ENCODE peak calls at places on chromosome 9, in seven cellular contexts. One of them, this sample, is unnamed.

GRCh38 chr9:119195521-119195920 is 173.7 kb downstream of the BRINP1 start:
- DNase-seq in HTR-8/SVneo: no peak
- DNase-seq in dorsolateral prefrontal cortex: no peak
- DNase-seq in GM10248: no peak
- DNase-seq in NCI-H524: no peak
- DNase-seq in C1 segment of cervical spinal cord: no peak
- DNase-seq in epithelial cell of esophagus: no peak
- DNase-seq in this sample: no peak

GRCh38 chr9:128203024-128203841 is at the start of gene DNM1:
- DNase-seq in HTR-8/SVneo: peak
- DNase-seq in C1 segment of cervical spinal cord: peak
- DNase-seq in GM10248: peak
- DNase-seq in dorsolateral prefrontal cortex: no peak
- DNase-seq in epithelial cell of esophagus: peak
- DNase-seq in NCI-H524: peak
- DNase-seq in this sample: peak

GRCh38 chr9:125908138-125908537 is 161.0 kb downstream of the PBX3 start:
- DNase-seq in dorsolateral prefrontal cortex: no peak
- DNase-seq in HTR-8/SVneo: no peak
- DNase-seq in NCI-H524: peak
- DNase-seq in C1 segment of cervical spinal cord: no peak
- DNase-seq in epithelial cell of esophagus: no peak
- DNase-seq in GM10248: no peak
- DNase-seq in this sample: no peak

GRCh38 chr9:134222018-134222573 is 57.7 kb upstream of the RNU6ATAC start:
- DNase-seq in C1 segment of cervical spinal cord: no peak
- DNase-seq in NCI-H524: no peak
- DNase-seq in epithelial cell of esophagus: peak
- DNase-seq in dorsolateral prefrontal cortex: no peak
- DNase-seq in GM10248: no peak
- DNase-seq in HTR-8/SVneo: no peak
- DNase-seq in this sample: no peak

GRCh38 chr9:130852801-130853200 is 17.7 kb downstream of the ABL1 start:
- DNase-seq in dorsolateral prefrontal cortex: no peak
- DNase-seq in C1 segment of cervical spinal cord: no peak
- DNase-seq in epithelial cell of esophagus: no peak
- DNase-seq in GM10248: no peak
- DNase-seq in HTR-8/SVneo: no peak
- DNase-seq in NCI-H524: no peak
- DNase-seq in this sample: no peak

GRCh38 chr9:27212621-27213020 is 84.3 kb downstream of the EQTN start:
- DNase-seq in HTR-8/SVneo: no peak
- DNase-seq in NCI-H524: no peak
- DNase-seq in GM10248: no peak
- DNase-seq in dorsolateral prefrontal cortex: no peak
- DNase-seq in epithelial cell of esophagus: peak
- DNase-seq in C1 segment of cervical spinal cord: no peak
- DNase-seq in this sample: no peak

GRCh38 chr9:107355394-107355793 is 72.3 kb downstream of the RAD23B start:
- DNase-seq in NCI-H524: no peak
- DNase-seq in dorsolateral prefrontal cortex: no peak
- DNase-seq in C1 segment of cervical spinal cord: no peak
- DNase-seq in GM10248: no peak
- DNase-seq in HTR-8/SVneo: no peak
- DNase-seq in epithelial cell of esophagus: no peak
- DNase-seq in this sample: no peak

GRCh38 chr9:103522409-103522808 is 527.3 kb downstream of the CYLC2 start:
- DNase-seq in NCI-H524: no peak
- DNase-seq in HTR-8/SVneo: no peak
- DNase-seq in epithelial cell of esophagus: no peak
- DNase-seq in GM10248: no peak
- DNase-seq in C1 segment of cervical spinal cord: no peak
- DNase-seq in dorsolateral prefrontal cortex: no peak
- DNase-seq in this sample: no peak

GRCh38 chr9:114770991-114771390 is 34.8 kb downstream of the TNFSF15 start:
- DNase-seq in dorsolateral prefrontal cortex: no peak
- DNase-seq in epithelial cell of esophagus: no peak
- DNase-seq in NCI-H524: no peak
- DNase-seq in HTR-8/SVneo: no peak
- DNase-seq in C1 segment of cervical spinal cord: no peak
- DNase-seq in GM10248: no peak
- DNase-seq in this sample: no peak

GRCh38 chr9:117412006-117412715 is 2.7 kb downstream of the ASTN2 start:
- DNase-seq in dorsolateral prefrontal cortex: peak
- DNase-seq in epithelial cell of esophagus: no peak
- DNase-seq in GM10248: peak
- DNase-seq in HTR-8/SVneo: no peak
- DNase-seq in NCI-H524: peak
- DNase-seq in C1 segment of cervical spinal cord: no peak
- DNase-seq in this sample: no peak

GRCh38 chr9:136007906-136008692 is 46.9 kb upstream of the UBAC1 start:
- DNase-seq in HTR-8/SVneo: peak
- DNase-seq in C1 segment of cervical spinal cord: no peak
- DNase-seq in dorsolateral prefrontal cortex: no peak
- DNase-seq in epithelial cell of esophagus: peak
- DNase-seq in GM10248: no peak
- DNase-seq in NCI-H524: no peak
- DNase-seq in this sample: no peak

GRCh38 chr9:82035332-82035731 is 46.8 kb downstream of the SPATA31D1 start:
- DNase-seq in dorsolateral prefrontal cortex: no peak
- DNase-seq in GM10248: no peak
- DNase-seq in NCI-H524: no peak
- DNase-seq in C1 segment of cervical spinal cord: no peak
- DNase-seq in epithelial cell of esophagus: no peak
- DNase-seq in HTR-8/SVneo: no peak
- DNase-seq in this sample: no peak

GRCh38 chr9:83379045-83379444 is 159.2 kb downstream of the FRMD3 start:
- DNase-seq in HTR-8/SVneo: no peak
- DNase-seq in GM10248: no peak
- DNase-seq in epithelial cell of esophagus: no peak
- DNase-seq in NCI-H524: peak
- DNase-seq in dorsolateral prefrontal cortex: no peak
- DNase-seq in C1 segment of cervical spinal cord: no peak
- DNase-seq in this sample: no peak

GRCh38 chr9:14198544-14199510 is 115.1 kb downstream of the NFIB start:
- DNase-seq in dorsolateral prefrontal cortex: no peak
- DNase-seq in NCI-H524: no peak
- DNase-seq in GM10248: no peak
- DNase-seq in epithelial cell of esophagus: peak
- DNase-seq in C1 segment of cervical spinal cord: peak
- DNase-seq in HTR-8/SVneo: no peak
- DNase-seq in this sample: peak

GRCh38 chr9:76135902-76136301 is 245.4 kb downstream of the PCSK5 start:
- DNase-seq in GM10248: no peak
- DNase-seq in NCI-H524: no peak
- DNase-seq in epithelial cell of esophagus: no peak
- DNase-seq in dorsolateral prefrontal cortex: no peak
- DNase-seq in HTR-8/SVneo: no peak
- DNase-seq in C1 segment of cervical spinal cord: no peak
- DNase-seq in this sample: no peak

GRCh38 chr9:124735121-124735520 is 36.0 kb downstream of the NR6A1 start:
- DNase-seq in dorsolateral prefrontal cortex: no peak
- DNase-seq in GM10248: no peak
- DNase-seq in C1 segment of cervical spinal cord: no peak
- DNase-seq in HTR-8/SVneo: peak
- DNase-seq in NCI-H524: no peak
- DNase-seq in epithelial cell of esophagus: peak
- DNase-seq in this sample: no peak

GRCh38 chr9:112554516-112554915 is 67.9 kb downstream of the KIAA1958 start:
- DNase-seq in HTR-8/SVneo: no peak
- DNase-seq in C1 segment of cervical spinal cord: no peak
- DNase-seq in epithelial cell of esophagus: peak
- DNase-seq in NCI-H524: no peak
- DNase-seq in GM10248: no peak
- DNase-seq in dorsolateral prefrontal cortex: no peak
- DNase-seq in this sample: no peak

GRCh38 chr9:35869621-35870216 is 482 bp downstream of the OR13J1 start:
- DNase-seq in HTR-8/SVneo: no peak
- DNase-seq in dorsolateral prefrontal cortex: no peak
- DNase-seq in C1 segment of cervical spinal cord: no peak
- DNase-seq in NCI-H524: no peak
- DNase-seq in epithelial cell of esophagus: peak
- DNase-seq in GM10248: no peak
- DNase-seq in this sample: no peak

GRCh38 chr9:131160416-131161112 is 35.2 kb downstream of the NUP214 start:
- DNase-seq in HTR-8/SVneo: no peak
- DNase-seq in GM10248: no peak
- DNase-seq in C1 segment of cervical spinal cord: no peak
- DNase-seq in epithelial cell of esophagus: no peak
- DNase-seq in NCI-H524: no peak
- DNase-seq in dorsolateral prefrontal cortex: no peak
- DNase-seq in this sample: no peak

GRCh38 chr9:112341741-112342140 is 8.3 kb upstream of the PTBP3 start:
- DNase-seq in epithelial cell of esophagus: no peak
- DNase-seq in C1 segment of cervical spinal cord: no peak
- DNase-seq in dorsolateral prefrontal cortex: no peak
- DNase-seq in GM10248: no peak
- DNase-seq in NCI-H524: no peak
- DNase-seq in HTR-8/SVneo: no peak
- DNase-seq in this sample: no peak

GRCh38 chr9:78863531-78863930 is 566.6 kb downstream of the PSAT1 start:
- DNase-seq in dorsolateral prefrontal cortex: no peak
- DNase-seq in HTR-8/SVneo: no peak
- DNase-seq in GM10248: no peak
- DNase-seq in NCI-H524: no peak
- DNase-seq in epithelial cell of esophagus: no peak
- DNase-seq in C1 segment of cervical spinal cord: no peak
- DNase-seq in this sample: no peak